ENCODE peak calls at places on chromosomes 4 and X, in eight cellular contexts. K, B, D, L, T, Z, N and S are unnamed samples.

GRCh38 chrX:40778861-40779575 is 43.7 kb upstream of the MED14 start:
- DNase-seq in K (no peak), T (no peak), N (no peak), B (no peak), L (peak; percentile 51), D (no peak), Z (peak; percentile 36), S (no peak)

GRCh38 chrX:50756276-50756675 is 57.7 kb downstream of the SHROOM4 start:
- DNase-seq in N (no peak), Z (no peak), L (no peak), D (no peak), T (no peak), B (no peak), K (no peak), S (no peak)

GRCh38 chr4:126404549-126404948 is 1089.8 kb downstream of the FAT4 start:
- DNase-seq in D (no peak), L (no peak), Z (no peak), N (no peak), B (no peak), K (no peak), T (no peak), S (no peak)

GRCh38 chr4:143441678-143442077 is 71.8 kb upstream of the SMARCA5 start:
- DNase-seq in Z (no peak), B (no peak), T (no peak), D (no peak), N (no peak), L (no peak), K (no peak), S (no peak)

GRCh38 chr4:88818650-88819470 is 121.2 kb upstream of the NAP1L5 start:
- DNase-seq in L (peak; percentile 75), N (no peak), K (peak; percentile 54), B (peak; percentile 15), T (peak; percentile 35), D (peak; percentile 15), Z (peak; percentile 31), S (no peak)

GRCh38 chrX:25020391-25021131 is 4.8 kb upstream of the ARX start:
- DNase-seq in T (no peak), D (peak; percentile 75), N (no peak), B (no peak), Z (no peak), K (peak; percentile 80), L (no peak), S (no peak)

GRCh38 chr4:146522098-146522861 is 540 bp upstream of the SLC10A7 start:
- DNase-seq in K (peak; percentile 86), N (peak; percentile 87), D (peak; percentile 89), Z (peak; percentile 64), T (no peak), L (peak; percentile 85), B (peak; percentile 46), S (peak; percentile 96)

GRCh38 chr4:2866160-2866861 is 22.7 kb downstream of the ADD1 start:
- DNase-seq in N (no peak), B (no peak), L (no peak), T (no peak), K (no peak), D (no peak), Z (no peak), S (no peak)

GRCh38 chr4:34105311-34105710 is 2139.0 kb downstream of the ARAP2 start:
- DNase-seq in K (no peak), T (no peak), N (no peak), Z (no peak), B (no peak), D (no peak), L (no peak), S (no peak)

GRCh38 chrX:72621619-72622485 is 49.2 kb upstream of the HDAC8 start:
- DNase-seq in L (peak; percentile 66), K (no peak), Z (peak; percentile 16), T (peak; percentile 54), B (peak; percentile 24), D (no peak), N (no peak), S (no peak)

GRCh38 chrX:121301822-121302221 is 254.4 kb downstream of the GLUD2 start:
- DNase-seq in N (no peak), K (no peak), Z (no peak), L (no peak), D (no peak), B (no peak), T (no peak), S (no peak)

GRCh38 chr4:44056721-44057151 is 391.9 kb downstream of the KCTD8 start:
- DNase-seq in L (no peak), K (peak; percentile 57), B (no peak), D (no peak), N (no peak), Z (no peak), T (no peak), S (no peak)

GRCh38 chr4:14465498-14465897 is 536.8 kb upstream of the CPEB2 start:
- DNase-seq in K (no peak), N (no peak), Z (no peak), L (no peak), D (no peak), T (no peak), B (no peak), S (no peak)

GRCh38 chr4:89140168-89140759 is 28.9 kb downstream of the TIGD2 start:
- DNase-seq in K (no peak), Z (no peak), T (no peak), D (no peak), N (no peak), B (no peak), L (no peak), S (no peak)

DNA sequence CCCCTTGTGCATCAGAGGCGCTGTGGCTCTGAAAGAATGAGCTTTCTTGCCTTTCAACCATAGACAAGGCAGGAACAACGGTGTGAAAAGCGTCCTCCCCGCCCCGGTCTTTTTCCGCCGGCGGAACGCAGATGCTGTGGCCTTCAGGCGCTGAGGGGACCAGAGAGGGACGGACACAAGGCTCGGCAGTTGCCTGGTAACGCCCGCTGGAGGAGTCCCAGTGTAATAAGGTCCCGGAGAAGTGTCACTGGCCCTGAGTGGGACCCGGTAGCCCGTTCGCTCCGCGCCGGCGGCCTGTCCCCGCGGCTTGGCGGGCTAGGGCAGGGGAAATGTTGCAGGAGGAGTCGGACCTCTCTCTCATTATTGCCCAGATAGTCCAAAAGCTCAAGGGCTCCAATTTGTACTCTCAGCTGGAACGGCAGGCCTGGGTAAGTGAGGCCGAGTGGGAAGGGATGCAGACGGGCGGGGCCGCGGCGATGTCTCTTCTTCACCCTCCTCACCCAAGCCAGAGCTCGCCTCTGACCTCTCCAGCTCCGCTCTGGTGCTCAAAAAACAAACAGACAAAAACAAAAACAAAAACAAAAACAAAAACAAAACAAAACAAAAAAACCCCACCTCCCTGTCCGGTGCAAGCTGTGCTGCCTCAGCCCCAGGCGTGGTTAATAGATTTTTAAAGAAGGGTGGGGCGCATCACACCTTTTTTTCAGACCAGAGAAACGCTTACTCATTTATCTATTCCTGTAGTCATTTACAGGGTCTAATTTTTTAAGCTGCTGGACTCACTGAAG is at the start of gene TBC1D19:
- DNase-seq in Z (peak; percentile 80), K (peak; percentile 95), T (peak; percentile 39), D (peak; percentile 84), L (peak; percentile 85), N (peak; percentile 86), B (peak; percentile 56), S (peak; percentile 97)
- TF ChIP-seq CTCF in Z (no peak), K (peak; percentile 9), T (no peak), D (peak; percentile 19), L (no peak), N (no peak), B (peak; percentile 2), S (no peak)

DNA sequence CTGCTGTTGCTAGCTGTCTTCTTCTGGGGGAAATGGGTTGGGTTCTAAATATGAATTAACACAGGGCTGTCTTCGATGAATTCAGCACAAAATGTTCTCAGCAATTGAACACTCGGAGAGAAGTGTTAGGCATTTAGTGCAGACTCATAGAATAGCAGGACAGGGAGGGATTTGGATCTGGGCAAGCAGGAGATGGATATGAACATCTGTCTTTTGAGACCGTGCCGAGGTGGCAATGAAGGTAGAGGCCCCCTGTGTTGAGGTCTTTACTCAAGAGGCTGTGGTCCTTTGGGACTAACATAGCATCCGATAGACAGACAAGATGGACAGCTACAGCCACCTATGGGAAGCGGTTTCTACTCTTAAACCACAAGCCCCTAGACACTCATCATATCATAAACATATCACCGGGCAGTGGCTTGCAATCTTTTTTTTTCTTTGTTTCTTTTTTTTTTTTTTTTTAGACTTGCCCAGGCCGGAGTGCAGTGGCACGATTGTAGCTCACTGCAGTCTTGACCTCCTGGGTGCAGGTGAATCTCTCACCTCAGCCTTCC is 6.7 kb downstream of the CD99 start:
- DNase-seq in T (no peak), D (no peak), Z (no peak), K (no peak), B (peak; percentile 44), N (no peak), L (peak; percentile 30), S (no peak)
- H3K4me1 ChIP-seq in T (no peaks in the 10 kb centered on the region), D (peaks cover 9% of the 10 kb centered on the region), Z (peaks cover 31% of the 10 kb centered on the region), K (no peaks in the 10 kb centered on the region), B (peaks cover 33% of the 10 kb centered on the region), N (no peaks in the 10 kb centered on the region), L (peaks cover 63% of the 10 kb centered on the region), S (peaks cover 100% of the 10 kb centered on the region)

DNA sequence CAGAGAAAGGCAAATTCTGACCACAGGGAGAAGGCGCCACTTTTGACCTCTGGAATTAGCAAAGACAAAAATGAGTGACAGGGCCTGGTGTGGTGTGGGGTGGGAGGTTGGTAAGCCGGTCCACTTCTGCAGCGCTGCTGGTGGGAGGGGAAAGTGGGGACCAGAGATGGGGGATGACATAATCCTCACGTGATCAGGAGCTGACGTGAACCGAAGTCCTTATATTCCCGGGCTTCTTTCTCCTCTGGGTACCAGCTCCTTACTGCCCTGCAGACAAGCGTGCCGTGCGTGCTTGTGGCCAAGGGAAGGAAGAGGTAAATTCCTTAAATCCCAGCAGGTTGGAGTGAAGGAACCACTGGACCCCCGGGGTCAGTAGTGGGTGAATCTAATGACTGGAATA is at the start of gene TCEAL7:
- DNase-seq in L (no peak), N (no peak), Z (no peak), D (no peak), T (no peak), K (no peak), B (no peak), S (no peak)
- TF ChIP-seq POLR2AphosphoS5 in L (no peak), N (no peak), Z (no peak), D (no peak), T (no peak), K (no peak), B (no peak), S (peak; percentile 34)

GRCh38 chrX:43958529-43958928 is 14.7 kb downstream of the NDP start:
- DNase-seq in N (no peak), K (no peak), Z (peak; percentile 81), B (peak; percentile 13), L (peak; percentile 77), D (peak; percentile 39), T (peak; percentile 71), S (no peak)

GRCh38 chrX:43962636-43963035 is 10.6 kb downstream of the NDP start:
- DNase-seq in Z (no peak), N (no peak), L (no peak), K (no peak), T (no peak), D (no peak), B (no peak), S (no peak)

GRCh38 chrX:43964936-43965335 is 8.3 kb downstream of the NDP start:
- DNase-seq in D (no peak), Z (no peak), T (no peak), K (no peak), B (no peak), N (no peak), L (peak; percentile 7), S (no peak)

GRCh38 chrX:43963726-43964125 is 9.5 kb downstream of the NDP start:
- DNase-seq in D (no peak), N (no peak), L (no peak), B (no peak), K (no peak), T (no peak), Z (no peak), S (no peak)

GRCh38 chrX:43961699-43962098 is 11.5 kb downstream of the NDP start:
- DNase-seq in T (no peak), Z (no peak), B (no peak), K (no peak), L (no peak), D (peak; percentile 6), N (no peak), S (no peak)
- TF ChIP-seq CTCF in T (peak; percentile 37), Z (peak; percentile 11), B (no peak), K (peak; percentile 24), L (no peak), D (peak; percentile 34), N (no peak), S (no peak)